ENCODE peak calls at places on chromosome 17, in four cellular contexts. N, T, X and B are unnamed samples.

GRCh38 chr17:8964801-8965393 is 610 bp downstream of the PIK3R5 start:
- DNase-seq in X (no peak), N (no peak), T (no peak), B (no peak)

GRCh38 chr17:39737761-39738567 is at the start of gene GRB7:
- DNase-seq in N (peak; percentile 70), T (peak; percentile 95), X (no peak), B (no peak)

GRCh38 chr17:71899317-71899716 is 221.5 kb upstream of the SOX9 start:
- DNase-seq in T (no peak), X (no peak), N (no peak), B (no peak)

GRCh38 chr17:61307905-61308886 is 91.4 kb upstream of the TBX2 start:
- DNase-seq in X (no peak), T (no peak), N (peak; percentile 79), B (no peak)

GRCh38 chr17:59561042-59561441 is 4.4 kb upstream of the DHX40 start:
- DNase-seq in T (no peak), N (peak; percentile 50), X (no peak), B (no peak)

GRCh38 chr17:633133-633532 is 81.5 kb downstream of the VPS53 start:
- DNase-seq in N (no peak), T (no peak), X (no peak), B (no peak)

GRCh38 chr17:28406478-28406824 is 439 bp upstream of the SLC46A1 start:
- DNase-seq in X (no peak), N (no peak), T (peak; percentile 25), B (no peak)

GRCh38 chr17:77901476-77901875 is 57.0 kb upstream of the TNRC6C start:
- DNase-seq in T (no peak), N (no peak), X (peak; percentile 40), B (no peak)

GRCh38 chr17:37527249-37527851 is 37.7 kb downstream of the DUSP14 start:
- DNase-seq in N (peak; percentile 78), T (no peak), X (no peak), B (no peak)

GRCh38 chr17:79082311-79083190 is 7.9 kb downstream of the ENGASE start:
- DNase-seq in T (peak; percentile 34), X (no peak), N (peak; percentile 57), B (no peak)

GRCh38 chr17:64005734-64006167 is 7.6 kb downstream of the PRR29 start:
- DNase-seq in X (no peak), T (peak; percentile 48), N (peak; percentile 56), B (peak; percentile 62)

GRCh38 chr17:14121952-14122351 is 52.6 kb downstream of the COX10 start:
- DNase-seq in N (no peak), T (no peak), X (no peak), B (no peak)

GRCh38 chr17:3809135-3809534 is 8.1 kb upstream of the ITGAE start:
- DNase-seq in N (no peak), T (no peak), X (no peak), B (no peak)

GRCh38 chr17:4881761-4882555 is 17.4 kb upstream of the C17orf107 start:
- DNase-seq in X (no peak), N (peak; percentile 70), T (peak; percentile 75), B (no peak)

GRCh38 chr17:69144621-69145255 is 3.0 kb upstream of the ABCA6 start:
- DNase-seq in X (no peak), T (no peak), N (no peak), B (no peak)

GRCh38 chr17:49634487-49634865 is 43.4 kb downstream of the SPOP start:
- DNase-seq in T (no peak), N (no peak), X (no peak), B (no peak)

GRCh38 chr17:61833536-61834203 is 29.7 kb downstream of the BRIP1 start:
- DNase-seq in N (peak; percentile 57), X (no peak), T (no peak), B (no peak)

GRCh38 chr17:35167046-35167445 is 19.4 kb downstream of the UNC45B start:
- DNase-seq in X (no peak), T (no peak), N (no peak), B (peak; percentile 34)

GRCh38 chr17:28724500-28725165 is 1.4 kb downstream of the TLCD1 start:
- DNase-seq in X (no peak), N (peak; percentile 47), T (no peak), B (no peak)

GRCh38 chr17:35046740-35047283 is 16.7 kb downstream of the RFFL start:
- DNase-seq in N (no peak), X (no peak), T (no peak), B (no peak)

GRCh38 chr17:61579961-61580360 is 11.1 kb downstream of the NACA2 start:
- DNase-seq in N (no peak), X (no peak), T (no peak), B (no peak)

GRCh38 chr17:31309525-31309924 is 4.3 kb downstream of the EVI2B start:
- DNase-seq in N (no peak), X (no peak), T (no peak), B (no peak)

GRCh38 chr17:82775033-82775823 is 23.4 kb downstream of the TBCD start:
- DNase-seq in N (peak; percentile 69), T (peak; percentile 76), X (no peak), B (peak; percentile 75)

GRCh38 chr17:29138184-29138955 is 41.8 kb downstream of the MYO18A start:
- DNase-seq in N (no peak), T (no peak), X (peak; percentile 62), B (no peak)

GRCh38 chr17:82242977-82243647 is 14.3 kb downstream of the SLC16A3 start:
- DNase-seq in N (peak; percentile 53), T (peak; percentile 93), X (peak; percentile 95), B (peak; percentile 89)

GRCh38 chr17:65177901-65178300 is 40.7 kb downstream of the RGS9 start:
- DNase-seq in T (no peak), X (no peak), N (no peak), B (no peak)

GRCh38 chr17:50502643-50502990 is 5.6 kb upstream of the MYCBPAP start:
- DNase-seq in N (no peak), X (no peak), T (no peak), B (no peak)

GRCh38 chr17:39151680-39152058 is 232 bp upstream of the PLXDC1 start:
- DNase-seq in T (no peak), N (no peak), X (no peak), B (no peak)

GRCh38 chr17:27951872-27952271 is 58.7 kb upstream of the LYRM9 start:
- DNase-seq in N (no peak), T (no peak), X (no peak), B (no peak)

GRCh38 chr17:33949100-33949499 is 306.0 kb upstream of the CCL2 start:
- DNase-seq in T (peak; percentile 25), N (peak; percentile 42), X (no peak), B (no peak)

GRCh38 chr17:80416940-80417293 is 1.9 kb downstream of the ENDOV start:
- DNase-seq in T (no peak), N (no peak), X (no peak), B (no peak)

GRCh38 chr17:82085031-82085861 is 12.8 kb downstream of the FASN start:
- DNase-seq in X (no peak), N (no peak), T (no peak), B (no peak)

GRCh38 chr17:13362341-13363122 is 239.2 kb downstream of the HS3ST3A1 start:
- DNase-seq in N (no peak), T (no peak), X (no peak), B (no peak)

GRCh38 chr17:32006957-32007462 is at the start of gene LRRC37B:
- DNase-seq in T (peak; percentile 81), X (peak; percentile 92), N (peak; percentile 88), B (peak; percentile 93)

GRCh38 chr17:37043201-37043600 is 94.4 kb downstream of the AATF start:
- DNase-seq in N (peak; percentile 16), T (no peak), X (no peak), B (no peak)

GRCh38 chr17:55689672-55690071 is 33.0 kb downstream of the TMEM100 start:
- DNase-seq in N (no peak), X (no peak), T (no peak), B (no peak)
- H3K4me3 ChIP-seq in N (no peak overlapping the region), X (no peak overlapping the region), T (no peak overlapping the region), B (no peak overlapping the region)

GRCh38 chr17:26809033-26809432 is 484.9 kb upstream of the WSB1 start:
- DNase-seq in X (no peak), N (no peak), T (no peak), B (no peak)
- H3K9me3 ChIP-seq in X (peaks cover 21% of the 10 kb centered on the region), N (peaks cover 40% of the 10 kb centered on the region), T (no peaks in the 10 kb centered on the region), B (peaks cover 45% of the 10 kb centered on the region)

DNA sequence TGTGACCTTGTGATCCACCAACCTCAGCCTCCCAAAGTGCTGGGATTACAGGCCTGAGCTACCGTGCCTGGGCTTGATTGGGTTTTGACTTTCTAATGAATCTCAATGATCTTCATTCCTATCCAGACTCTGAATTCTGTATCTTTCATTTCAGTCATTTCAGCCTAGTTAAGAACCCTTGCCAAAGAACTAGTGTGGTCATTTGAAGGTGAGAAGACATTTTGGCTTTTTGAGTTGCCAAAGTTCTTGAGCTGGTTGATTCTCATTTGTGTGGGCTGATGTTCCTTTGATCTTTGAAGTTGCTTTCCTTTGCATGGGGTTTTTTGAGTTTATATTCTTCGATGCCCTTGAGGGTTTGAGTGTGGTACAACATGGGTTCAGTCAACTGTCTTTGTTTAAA is 30.6 kb upstream of the TEKT1 start:
- DNase-seq in T (no peak), X (no peak), N (no peak), B (no peak)
- H3K4me3 ChIP-seq in T (no peak overlapping the region), X (no peak overlapping the region), N (no peak overlapping the region), B (no peak overlapping the region)

DNA sequence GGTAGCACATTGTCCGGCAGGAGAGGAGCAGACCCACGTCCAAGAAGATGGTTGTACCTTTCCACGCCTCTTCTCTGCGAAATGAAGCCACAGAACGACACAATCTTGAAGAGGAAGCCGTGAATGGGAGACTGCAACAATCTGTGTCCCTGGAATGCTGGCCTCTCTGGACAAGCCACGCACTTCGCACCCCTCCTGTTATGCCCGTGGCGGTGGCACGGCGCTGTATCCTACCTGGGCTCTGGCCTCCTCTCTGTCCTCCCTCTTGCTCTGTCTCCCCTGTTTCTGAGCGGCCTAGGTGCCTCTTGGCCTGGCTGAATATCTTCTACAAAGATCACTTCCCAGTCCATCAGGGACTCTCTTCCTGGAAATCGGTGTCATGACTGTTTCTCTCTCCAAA is 717.8 kb downstream of the KCNJ18 start:
- DNase-seq in X (no peak), N (no peak), T (no peak), B (no peak)
- H3K9me3 ChIP-seq in X (no peaks in the 10 kb centered on the region), N (no peaks in the 10 kb centered on the region), T (no peaks in the 10 kb centered on the region), B (no peaks in the 10 kb centered on the region)